ENCODE peak calls at places on chromosomes 3 and 15, in ten cellular contexts. R is sciatic nerve; B is activated T-cell treated with anti-CD3 and anti-CD28 coated beads for 1 hour; N is GM12865; K is stimulated activated naive CD8-positive, alpha-beta T cell treated with anti-CD3 and anti-CD28 coated beads, Interleukin-15, amount 100 ng/mL, for 72 hours; C is GDM1; E is right atrium auricular region; Z is nephron progenitor cell; F is activated CD8-positive, alpha-beta memory T cell treated with anti-CD3 and anti-CD28 coated beads for 24 hours; S is activated T-helper 1 cell treated with anti-CD3 and anti-CD28 coated beads, Interleukin-2, amount 50 U/mL, for 16 hours. H is an unnamed sample.

GRCh38 chr3:52218026-52218425 is 7.4 kb downstream of the TLR9 start:
- DNase-seq in R (peak), B (no peak), N (no peak), K (no peak), C (no peak), E (no peak), Z (no peak), F (no peak), S (no peak), H (no peak)

GRCh38 chr3:123279121-123279520 is 77.4 kb downstream of the SEC22A start:
- DNase-seq in R (no peak), B (no peak), N (no peak), K (no peak), C (no peak), E (no peak), Z (no peak), F (no peak), S (no peak), H (no peak)

GRCh38 chr3:149536429-149536828 is 61.9 kb downstream of the TM4SF4 start:
- DNase-seq in R (no peak), B (no peak), N (no peak), K (no peak), C (no peak), E (no peak), Z (peak), F (no peak), S (no peak), H (no peak)

GRCh38 chr3:74532446-74532845 is 82.0 kb downstream of the CNTN3 start:
- DNase-seq in R (no peak), B (no peak), N (no peak), K (no peak), C (no peak), E (no peak), Z (no peak), F (no peak), S (no peak), H (no peak)

GRCh38 chr3:180744226-180744625 is 64.9 kb upstream of the CCDC39 start:
- DNase-seq in R (no peak), B (no peak), N (no peak), K (no peak), C (no peak), E (no peak), Z (peak), F (no peak), S (no peak), H (no peak)

GRCh38 chr3:105906834-105907233 is 38.0 kb upstream of the CBLB start:
- DNase-seq in R (no peak), B (no peak), N (no peak), K (no peak), C (no peak), E (peak), Z (no peak), F (no peak), S (no peak), H (peak)

GRCh38 chr3:195240171-195240701 is 30.7 kb downstream of the XXYLT1 start:
- DNase-seq in R (no peak), B (no peak), N (no peak), K (no peak), C (no peak), E (peak), Z (no peak), F (peak), S (no peak), H (peak)

GRCh38 chr3:137514853-137515252 is 249.3 kb upstream of the SOX14 start:
- DNase-seq in R (no peak), B (no peak), N (no peak), K (no peak), C (no peak), E (no peak), Z (no peak), F (no peak), S (no peak), H (no peak)

GRCh38 chr15:68553994-68554715 is 24.6 kb upstream of the CORO2B start:
- DNase-seq in R (peak), B (peak), N (peak), K (peak), C (peak), E (peak), Z (peak), F (peak), S (no peak), H (no peak)

GRCh38 chr15:43528542-43529007 is 11.2 kb downstream of the MAP1A start:
- DNase-seq in R (no peak), B (no peak), N (no peak), K (no peak), C (no peak), E (no peak), Z (no peak), F (no peak), S (no peak), H (no peak)

GRCh38 chr3:60622349-60622748 is 628.9 kb downstream of the FHIT start:
- DNase-seq in R (no peak), B (no peak), N (no peak), K (no peak), C (no peak), E (no peak), Z (no peak), F (no peak), S (no peak), H (no peak)

GRCh38 chr15:90690585-90690984 is 26.6 kb upstream of the BLM start:
- DNase-seq in R (no peak), B (no peak), N (no peak), K (no peak), C (no peak), E (no peak), Z (no peak), F (no peak), S (no peak), H (no peak)

GRCh38 chr3:33749546-33750215 is 31.6 kb upstream of the CLASP2 start:
- DNase-seq in R (no peak), B (no peak), N (peak), K (no peak), C (peak), E (no peak), Z (no peak), F (no peak), S (no peak), H (no peak)

GRCh38 chr3:112629425-112629824 is 11.5 kb downstream of the CCDC80 start:
- DNase-seq in R (no peak), B (no peak), N (peak), K (no peak), C (peak), E (peak), Z (no peak), F (no peak), S (no peak), H (no peak)

GRCh38 chr3:143604849-143605660 is 243.2 kb downstream of the SLC9A9 start:
- DNase-seq in R (no peak), B (no peak), N (peak), K (no peak), C (no peak), E (no peak), Z (no peak), F (no peak), S (no peak), H (no peak)

GRCh38 chr3:69204315-69204957 is 82.0 kb upstream of the LMOD3 start:
- DNase-seq in R (no peak), B (no peak), N (peak), K (no peak), C (no peak), E (no peak), Z (no peak), F (no peak), S (no peak), H (no peak)

GRCh38 chr3:180594631-180595348 is 7.2 kb upstream of the TTC14 start:
- DNase-seq in R (no peak), B (no peak), N (peak), K (no peak), C (no peak), E (no peak), Z (no peak), F (no peak), S (no peak), H (no peak)

H was measured in coronary artery.